ENCODE peak calls at places on chromosomes 12 and 14, in four cellular contexts. K is thoracic aorta, L is neural crest cell, Q is AG04450. G is an unnamed sample.

GRCh38 chr12:12735301-12735700 is 18.1 kb downstream of the CDKN1B start:
- DNase-seq in K (no peak), Q (no peak), L (no peak), G (no peak)

GRCh38 chr14:50388256-50388931 is 8.3 kb downstream of the CDKL1 start:
- DNase-seq in K (no peak), L (no peak), Q (no peak), G (no peak)

GRCh38 chr14:33839193-33840076 is 111.4 kb downstream of the EGLN3 start:
- DNase-seq in L (peak), Q (no peak), K (no peak), G (peak)

GRCh38 chr12:59023861-59024424 is 103.6 kb upstream of the LRIG3 start:
- DNase-seq in Q (no peak), K (no peak), L (no peak), G (no peak)

GRCh38 chr12:26647091-26647490 is 185.9 kb downstream of the ITPR2 start:
- DNase-seq in K (no peak), L (no peak), Q (no peak), G (no peak)

GRCh38 chr14:103332143-103332919 is 1.7 kb upstream of the EIF5 start:
- DNase-seq in K (no peak), L (no peak), Q (no peak), G (peak)

GRCh38 chr14:87994974-87995373 is 2.0 kb upstream of the GALC start:
- DNase-seq in Q (no peak), K (no peak), L (no peak), G (no peak)

GRCh38 chr14:58353516-58354299 is 42.0 kb upstream of the TOMM20L start:
- DNase-seq in Q (no peak), L (no peak), K (no peak), G (no peak)

GRCh38 chr12:110269622-110270124 is 11.4 kb upstream of the ATP2A2 start:
- DNase-seq in K (no peak), L (no peak), Q (peak), G (no peak)

GRCh38 chr12:129538137-129538536 is 365.7 kb downstream of the TMEM132D start:
- DNase-seq in K (no peak), L (no peak), Q (no peak), G (no peak)

GRCh38 chr12:95004610-95005009 is 1.1 kb upstream of the NDUFA12 start:
- DNase-seq in L (no peak), Q (no peak), K (no peak), G (no peak)

GRCh38 chr14:103916636-103917262 is 11.5 kb upstream of the TDRD9 start:
- DNase-seq in K (no peak), Q (no peak), L (no peak), G (no peak)

GRCh38 chr14:21924479-21924878 is 250.9 kb upstream of the OR4E1 start:
- DNase-seq in K (no peak), Q (no peak), L (no peak), G (no peak)

GRCh38 chr14:23640524-23641141 is 4.5 kb downstream of the DHRS2 start:
- DNase-seq in Q (no peak), L (no peak), K (no peak), G (no peak)

GRCh38 chr12:89243786-89244185 is 108.5 kb downstream of the DUSP6 start:
- DNase-seq in Q (no peak), L (no peak), K (no peak), G (no peak)

GRCh38 chr14:81449576-81449975 is 49.5 kb upstream of the STON2 start:
- DNase-seq in K (no peak), L (no peak), Q (no peak), G (no peak)

GRCh38 chr12:53825246-53826081 is 73.7 kb upstream of the CISTR start:
- DNase-seq in Q (no peak), K (no peak), L (no peak), G (no peak)

GRCh38 chr14:24840204-24840893 is 206.4 kb upstream of the GZMB start:
- DNase-seq in L (no peak), K (no peak), Q (no peak), G (no peak)

GRCh38 chr14:103074699-103075341 is 9.2 kb upstream of the LBHD2 start:
- DNase-seq in K (no peak), Q (no peak), L (no peak), G (peak)

GRCh38 chr14:94728950-94729349 is 41.0 kb downstream of the GSC start:
- DNase-seq in K (no peak), Q (no peak), L (no peak), G (no peak)

GRCh38 chr14:20680843-20681347 is 3.5 kb upstream of the RNASE4 start:
- DNase-seq in Q (no peak), L (no peak), K (peak), G (no peak)

GRCh38 chr14:105491366-105492006 is 440 bp downstream of the TEDC1 start:
- DNase-seq in L (peak), Q (no peak), K (no peak), G (peak)

GRCh38 chr12:12333980-12334709 is 15.9 kb downstream of the MANSC1 start:
- DNase-seq in Q (no peak), K (no peak), L (peak), G (peak)

GRCh38 chr14:24315807-24316596 is 4.7 kb downstream of the LTB4R start:
- DNase-seq in Q (no peak), L (no peak), K (no peak), G (peak)

GRCh38 chr14:55433880-55434804 is 6.3 kb downstream of the TBPL2 start:
- DNase-seq in L (no peak), K (no peak), Q (no peak), G (no peak)

GRCh38 chr14:71710001-71710400 is 222.2 kb upstream of the RGS6 start:
- DNase-seq in K (no peak), Q (no peak), L (no peak), G (no peak)

GRCh38 chr12:109053382-109054123 is 1.2 kb downstream of the USP30 start:
- DNase-seq in L (no peak), K (no peak), Q (no peak), G (no peak)

GRCh38 chr12:47488888-47489287 is 216.9 kb downstream of the RPAP3 start:
- DNase-seq in K (no peak), L (no peak), Q (no peak), G (no peak)

GRCh38 chr12:89162704-89163261 is 189.5 kb downstream of the DUSP6 start:
- DNase-seq in K (peak), L (no peak), Q (peak), G (peak)

GRCh38 chr12:110533607-110534006 is 31.5 kb downstream of the RAD9B start:
- DNase-seq in Q (peak), L (no peak), K (no peak), G (no peak)

GRCh38 chr12:49206389-49206788 is 17.5 kb upstream of the TUBA1A start:
- DNase-seq in K (no peak), L (no peak), Q (no peak), G (no peak)

GRCh38 chr12:62834406-62834805 is 100.5 kb downstream of the PPM1H start:
- DNase-seq in Q (no peak), L (no peak), K (no peak), G (no peak)

GRCh38 chr12:3951380-3952135 is 78.4 kb upstream of the PARP11 start:
- DNase-seq in Q (no peak), L (no peak), K (no peak), G (no peak)

GRCh38 chr14:105632010-105632409 is 105.6 kb downstream of the TMEM121 start:
- DNase-seq in K (no peak), L (no peak), Q (no peak), G (peak)

GRCh38 chr12:67428431-67428830 is 159.3 kb downstream of the CAND1 start:
- DNase-seq in K (no peak), L (no peak), Q (no peak), G (no peak)

DNA sequence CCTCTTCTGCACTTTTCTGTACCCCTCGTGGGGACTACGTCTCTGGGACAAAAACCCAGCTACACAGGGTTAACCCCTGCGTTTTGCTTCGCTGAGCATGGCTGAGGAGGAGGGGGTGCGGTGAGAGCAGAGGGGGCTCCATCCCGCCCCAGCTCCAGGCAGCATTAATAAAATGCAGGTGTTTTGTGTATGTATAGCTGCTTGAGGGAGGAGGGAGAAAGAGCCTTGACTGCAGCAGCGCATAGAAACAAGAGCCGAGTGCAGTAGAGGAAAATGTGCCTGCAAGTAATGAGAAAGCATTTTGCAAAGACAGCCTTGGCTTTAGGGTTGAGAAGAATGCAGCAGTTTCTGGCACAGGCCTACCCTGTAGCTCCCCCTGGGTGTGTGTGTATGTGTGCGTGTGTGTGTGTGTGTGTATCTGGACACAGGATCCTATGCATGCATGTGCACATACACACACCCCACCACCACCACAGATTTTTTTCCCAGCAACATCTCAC is 103.9 kb downstream of the ZFP36L1 start:
- DNase-seq in L (peak), K (no peak), Q (no peak), G (no peak)
- TF ChIP-seq CTCF in L (no peak), K (no peak), Q (peak), G (no peak)

GRCh38 chr14:95897280-95897679 is 20.6 kb downstream of the TUNAR start:
- DNase-seq in Q (no peak), L (no peak), K (no peak), G (no peak)

GRCh38 chr14:95896628-95897027 is 20.0 kb downstream of the TUNAR start:
- DNase-seq in L (no peak), K (no peak), Q (no peak), G (no peak)

GRCh38 chr14:95891742-95892141 is 15.1 kb downstream of the TUNAR start:
- DNase-seq in K (no peak), L (no peak), Q (no peak), G (no peak)

GRCh38 chr14:95892142-95892541 is 15.5 kb downstream of the TUNAR start:
- DNase-seq in K (no peak), Q (no peak), L (no peak), G (no peak)

DNA sequence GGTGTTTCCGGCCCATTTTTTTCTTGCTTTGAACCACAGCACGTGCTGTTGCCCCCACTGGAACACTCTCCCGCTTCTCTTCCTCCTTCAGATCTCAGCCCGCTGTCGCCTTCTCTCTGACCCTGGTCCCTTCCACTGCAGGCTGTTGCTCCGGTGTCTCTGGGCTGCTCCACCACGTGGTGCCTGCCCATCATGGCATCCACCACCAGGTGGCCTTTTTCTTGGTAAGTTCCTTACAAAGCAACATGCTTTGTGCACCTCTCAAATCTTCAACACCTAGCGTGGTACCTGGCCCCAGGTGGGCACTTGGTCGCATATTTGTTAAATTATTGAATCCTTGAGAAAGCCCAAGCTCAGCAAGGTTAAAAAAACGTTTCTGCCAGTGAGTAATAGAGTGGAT is 19.1 kb downstream of the TUNAR start:
- DNase-seq in K (no peak), Q (no peak), L (no peak), G (no peak)
- TF ChIP-seq CTCF in K (no peak), Q (no peak), L (peak), G (no peak)

GRCh38 chr12:92431146-92431545 is 271.6 kb upstream of the PLEKHG7 start:
- DNase-seq in K (no peak), L (no peak), Q (no peak), G (peak)
- TF ChIP-seq CTCF in K (no peak), L (no peak), Q (no peak), G (no peak)

DNA sequence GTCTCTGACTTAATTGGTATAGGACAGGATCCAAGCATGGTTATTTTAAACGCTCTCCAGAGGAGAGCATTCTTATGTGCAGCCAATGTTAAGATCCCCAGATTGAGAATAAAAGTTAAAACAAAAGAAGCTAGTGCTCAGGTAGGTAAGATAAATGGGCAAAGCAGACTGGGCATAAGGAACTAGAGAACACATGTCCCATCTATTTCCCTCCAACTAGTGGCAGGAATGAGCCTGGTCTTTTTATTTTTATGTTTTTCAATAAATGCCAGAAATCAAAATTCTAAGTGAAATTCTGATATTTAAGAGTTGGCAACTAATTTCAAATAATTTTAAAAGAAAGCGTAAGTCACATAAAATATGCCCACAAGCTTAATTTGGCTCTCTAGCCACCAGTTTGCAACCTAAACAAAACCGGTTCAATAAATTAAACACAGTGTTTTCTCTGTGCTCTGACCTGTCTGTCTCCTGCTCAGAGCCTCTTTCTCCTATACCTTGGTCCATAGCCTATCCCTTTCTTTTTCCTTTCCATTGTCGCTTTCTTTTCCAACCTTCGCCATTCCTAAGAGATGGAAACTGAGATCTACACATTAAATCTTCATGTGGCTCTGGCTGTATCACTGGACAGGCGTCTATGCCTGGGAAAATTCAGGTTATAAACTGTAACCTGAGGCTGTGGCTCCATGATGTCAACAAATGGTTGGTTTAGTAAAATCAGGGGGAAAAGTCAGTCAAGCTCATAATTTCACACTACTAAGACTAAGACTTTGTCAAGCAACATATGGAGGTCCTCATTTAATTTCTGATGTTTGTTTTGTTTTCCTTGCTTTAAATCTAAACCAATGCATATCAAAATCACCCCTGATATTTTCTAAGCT is 5.5 kb downstream of the SLC38A1 start:
- DNase-seq in K (no peak), Q (no peak), L (no peak), G (no peak)
- TF ChIP-seq CTCF in K (no peak), Q (peak), L (peak), G (no peak)

GRCh38 chr14:73025544-73025943 is 1.4 kb downstream of the ZFYVE1 start:
- DNase-seq in Q (no peak), K (no peak), L (no peak), G (no peak)
- TF ChIP-seq CTCF in Q (no peak), K (no peak), L (no peak), G (no peak)